ENCODE peak calls at places on chromosomes 13 and 19, in seven cellular contexts. One of them, this sample, is unnamed.

GRCh38 chr13:93859666-93860065 is 619.8 kb downstream of the DCT start:
- DNase-seq in LoVo: no peak
- DNase-seq in naive thymus-derived CD4-positive, alpha-beta T cell: no peak
- DNase-seq in MV-4-11: no peak
- DNase-seq in D721Med: no peak
- DNase-seq in globus pallidus: no peak
- DNase-seq in uterus: no peak
- DNase-seq in this sample: no peak

GRCh38 chr13:26943748-26944147 is 183.2 kb upstream of the GPR12 start:
- DNase-seq in LoVo: no peak
- DNase-seq in naive thymus-derived CD4-positive, alpha-beta T cell: no peak
- DNase-seq in MV-4-11: no peak
- DNase-seq in D721Med: no peak
- DNase-seq in globus pallidus: no peak
- DNase-seq in uterus: no peak
- DNase-seq in this sample: no peak

GRCh38 chr19:16969127-16969526 is 57.5 kb downstream of the CPAMD8 start:
- DNase-seq in LoVo: no peak
- DNase-seq in naive thymus-derived CD4-positive, alpha-beta T cell: no peak
- DNase-seq in MV-4-11: peak; percentile 27
- DNase-seq in D721Med: no peak
- DNase-seq in globus pallidus: no peak
- DNase-seq in uterus: no peak
- DNase-seq in this sample: no peak

GRCh38 chr13:110138009-110138699 is 168.8 kb downstream of the COL4A1 start:
- DNase-seq in LoVo: peak; percentile 77
- DNase-seq in naive thymus-derived CD4-positive, alpha-beta T cell: peak; percentile 78
- DNase-seq in MV-4-11: peak; percentile 86
- DNase-seq in D721Med: no peak
- DNase-seq in globus pallidus: no peak
- DNase-seq in uterus: peak; percentile 59
- DNase-seq in this sample: peak; percentile 61

GRCh38 chr13:100301418-100301817 is 212.5 kb downstream of the PCCA start:
- DNase-seq in LoVo: no peak
- DNase-seq in naive thymus-derived CD4-positive, alpha-beta T cell: no peak
- DNase-seq in MV-4-11: no peak
- DNase-seq in D721Med: no peak
- DNase-seq in globus pallidus: no peak
- DNase-seq in uterus: no peak
- DNase-seq in this sample: no peak

GRCh38 chr19:5130371-5131030 is 161.6 kb downstream of the KDM4B start:
- DNase-seq in LoVo: no peak
- DNase-seq in naive thymus-derived CD4-positive, alpha-beta T cell: no peak
- DNase-seq in MV-4-11: no peak
- DNase-seq in D721Med: no peak
- DNase-seq in globus pallidus: no peak
- DNase-seq in uterus: no peak
- DNase-seq in this sample: no peak

GRCh38 chr19:54684537-54684936 is 21.8 kb downstream of the LILRB4 start:
- DNase-seq in LoVo: peak; percentile 30
- DNase-seq in naive thymus-derived CD4-positive, alpha-beta T cell: no peak
- DNase-seq in MV-4-11: peak; percentile 83
- DNase-seq in D721Med: no peak
- DNase-seq in globus pallidus: no peak
- DNase-seq in uterus: no peak
- DNase-seq in this sample: no peak

GRCh38 chr13:42707003-42707402 is 74.4 kb upstream of the FAM216B start:
- DNase-seq in LoVo: no peak
- DNase-seq in naive thymus-derived CD4-positive, alpha-beta T cell: no peak
- DNase-seq in MV-4-11: no peak
- DNase-seq in D721Med: no peak
- DNase-seq in globus pallidus: no peak
- DNase-seq in uterus: no peak
- DNase-seq in this sample: no peak

GRCh38 chr13:73809561-73809960 is 324.6 kb downstream of the KLF12 start:
- DNase-seq in LoVo: no peak
- DNase-seq in naive thymus-derived CD4-positive, alpha-beta T cell: no peak
- DNase-seq in MV-4-11: no peak
- DNase-seq in D721Med: no peak
- DNase-seq in globus pallidus: no peak
- DNase-seq in uterus: no peak
- DNase-seq in this sample: no peak

GRCh38 chr19:3710265-3710812 is 2.2 kb downstream of the TJP3 start:
- DNase-seq in LoVo: peak; percentile 91
- DNase-seq in naive thymus-derived CD4-positive, alpha-beta T cell: no peak
- DNase-seq in MV-4-11: peak; percentile 81
- DNase-seq in D721Med: no peak
- DNase-seq in globus pallidus: peak; percentile 38
- DNase-seq in uterus: peak; percentile 40
- DNase-seq in this sample: no peak

GRCh38 chr19:28217064-28217463 is 995.9 kb downstream of the UQCRFS1 start:
- DNase-seq in LoVo: no peak
- DNase-seq in naive thymus-derived CD4-positive, alpha-beta T cell: no peak
- DNase-seq in MV-4-11: no peak
- DNase-seq in D721Med: no peak
- DNase-seq in globus pallidus: no peak
- DNase-seq in uterus: no peak
- DNase-seq in this sample: no peak

GRCh38 chr13:27186295-27186694 is 14.7 kb upstream of the USP12 start:
- DNase-seq in LoVo: no peak
- DNase-seq in naive thymus-derived CD4-positive, alpha-beta T cell: no peak
- DNase-seq in MV-4-11: no peak
- DNase-seq in D721Med: no peak
- DNase-seq in globus pallidus: no peak
- DNase-seq in uterus: no peak
- DNase-seq in this sample: no peak

GRCh38 chr13:33642374-33643065 is 175.4 kb upstream of the RFC3 start:
- DNase-seq in LoVo: no peak
- DNase-seq in naive thymus-derived CD4-positive, alpha-beta T cell: no peak
- DNase-seq in MV-4-11: peak; percentile 56
- DNase-seq in D721Med: no peak
- DNase-seq in globus pallidus: no peak
- DNase-seq in uterus: peak; percentile 92
- DNase-seq in this sample: no peak

GRCh38 chr19:10292206-10292788 is 2.5 kb downstream of the ICAM5 start:
- DNase-seq in LoVo: peak; percentile 91
- DNase-seq in naive thymus-derived CD4-positive, alpha-beta T cell: peak; percentile 85
- DNase-seq in MV-4-11: peak; percentile 65
- DNase-seq in D721Med: peak; percentile 90
- DNase-seq in globus pallidus: no peak
- DNase-seq in uterus: peak; percentile 53
- DNase-seq in this sample: peak; percentile 71

GRCh38 chr13:101695870-101696516 is 243.5 kb downstream of the ITGBL1 start:
- DNase-seq in LoVo: no peak
- DNase-seq in naive thymus-derived CD4-positive, alpha-beta T cell: no peak
- DNase-seq in MV-4-11: peak; percentile 72
- DNase-seq in D721Med: no peak
- DNase-seq in globus pallidus: no peak
- DNase-seq in uterus: no peak
- DNase-seq in this sample: no peak

GRCh38 chr13:24644051-24644450 is 36.2 kb upstream of the ATP12A start:
- DNase-seq in LoVo: peak; percentile 21
- DNase-seq in naive thymus-derived CD4-positive, alpha-beta T cell: no peak
- DNase-seq in MV-4-11: no peak
- DNase-seq in D721Med: no peak
- DNase-seq in globus pallidus: no peak
- DNase-seq in uterus: no peak
- DNase-seq in this sample: no peak

GRCh38 chr19:13681509-13681908 is 82.8 kb upstream of the MRI1 start:
- DNase-seq in LoVo: peak; percentile 34
- DNase-seq in naive thymus-derived CD4-positive, alpha-beta T cell: no peak
- DNase-seq in MV-4-11: no peak
- DNase-seq in D721Med: no peak
- DNase-seq in globus pallidus: no peak
- DNase-seq in uterus: no peak
- DNase-seq in this sample: no peak

GRCh38 chr19:2042485-2043268 is 8.4 kb downstream of the MKNK2 start:
- DNase-seq in LoVo: no peak
- DNase-seq in naive thymus-derived CD4-positive, alpha-beta T cell: no peak
- DNase-seq in MV-4-11: no peak
- DNase-seq in D721Med: no peak
- DNase-seq in globus pallidus: no peak
- DNase-seq in uterus: peak; percentile 58
- DNase-seq in this sample: no peak

GRCh38 chr19:46753420-46754155 is 7.3 kb upstream of the STRN4 start:
- DNase-seq in LoVo: no peak
- DNase-seq in naive thymus-derived CD4-positive, alpha-beta T cell: peak; percentile 67
- DNase-seq in MV-4-11: peak; percentile 65
- DNase-seq in D721Med: no peak
- DNase-seq in globus pallidus: no peak
- DNase-seq in uterus: peak; percentile 67
- DNase-seq in this sample: no peak

GRCh38 chr13:30835442-30835841 is 70.6 kb upstream of the MEDAG start:
- DNase-seq in LoVo: peak; percentile 70
- DNase-seq in naive thymus-derived CD4-positive, alpha-beta T cell: no peak
- DNase-seq in MV-4-11: no peak
- DNase-seq in D721Med: no peak
- DNase-seq in globus pallidus: no peak
- DNase-seq in uterus: no peak
- DNase-seq in this sample: no peak